ENCODE peak calls at places on chromosomes 7 and 10, in eight cellular contexts. C is transverse colon; G is AG04450; U is mammary epithelial cell; I is naive thymus-derived CD8-positive, alpha-beta T cell; M is NCI-H2081; Y is stimulated activated CD4-positive, alpha-beta T cell treated with anti-CD3 and anti-CD28 coated beads, Interleukin-1b, Interleukin-23, amount 100 ng/mL, for 24 hours; K is neural crest cell. B is an unnamed sample.

GRCh38 chr10:96491303-96491702 is 22.4 kb downstream of the TLL2 start:
- DNase-seq in G (no peak), I (no peak), K (no peak), C (no peak), M (no peak), U (no peak), Y (no peak), B (no peak)

GRCh38 chr7:143456992-143457793 is 13.9 kb downstream of the TAS2R60 start:
- DNase-seq in K (no peak), M (no peak), U (no peak), Y (no peak), G (no peak), C (no peak), I (no peak), B (no peak)

GRCh38 chr10:85986777-85987176 is 379.8 kb downstream of the GRID1 start:
- DNase-seq in C (no peak), Y (no peak), K (no peak), M (no peak), U (peak), I (no peak), G (no peak), B (no peak)

GRCh38 chr10:130808243-130808642 is 503.3 kb downstream of the TCERG1L start:
- DNase-seq in U (no peak), I (peak), C (no peak), Y (no peak), K (no peak), G (no peak), M (no peak), B (no peak)

GRCh38 chr10:102621418-102622325 is 22.6 kb upstream of the TRIM8 start:
- DNase-seq in I (peak), U (no peak), G (no peak), M (no peak), K (no peak), Y (no peak), C (no peak), B (no peak)

GRCh38 chr10:16519908-16520861 is 1.5 kb downstream of the C1QL3 start:
- DNase-seq in G (no peak), U (no peak), C (no peak), Y (no peak), M (no peak), K (no peak), I (no peak), B (no peak)

GRCh38 chr10:62463364-62463763 is 89.2 kb downstream of the ZNF365 start:
- DNase-seq in I (no peak), M (no peak), G (no peak), K (no peak), Y (no peak), C (no peak), U (no peak), B (no peak)

GRCh38 chr7:106839511-106839910 is 25.6 kb upstream of the PIK3CG start:
- DNase-seq in U (no peak), Y (no peak), K (no peak), G (no peak), C (no peak), M (no peak), I (no peak), B (no peak)

GRCh38 chr7:34011017-34011680 is 105.8 kb downstream of the BMPER start:
- DNase-seq in M (no peak), C (no peak), G (no peak), K (no peak), U (peak), I (no peak), Y (no peak), B (no peak)

GRCh38 chr10:6224781-6225180 is 22.0 kb downstream of the PFKFB3 start:
- DNase-seq in K (no peak), C (no peak), G (no peak), U (no peak), Y (no peak), I (no peak), M (no peak), B (no peak)

GRCh38 chr7:117085275-117085674 is 132.0 kb downstream of the ST7 start:
- DNase-seq in I (no peak), C (no peak), G (no peak), Y (no peak), K (no peak), U (peak), M (no peak), B (no peak)

GRCh38 chr10:27446091-27446918 is 57.8 kb upstream of the RAB18 start:
- DNase-seq in G (peak), C (no peak), K (no peak), Y (no peak), U (peak), M (peak), I (no peak), B (no peak)

GRCh38 chr10:7797582-7797981 is 9.6 kb downstream of the ATP5F1C start:
- DNase-seq in U (peak), I (no peak), C (no peak), G (peak), Y (no peak), M (no peak), K (no peak), B (no peak)

GRCh38 chr7:80942261-80943041 is 23.6 kb upstream of the SEMA3C start:
- DNase-seq in I (no peak), U (peak), M (no peak), K (no peak), G (peak), Y (no peak), C (peak), B (no peak)

GRCh38 chr7:96188623-96188991 is 133.3 kb downstream of the SLC25A13 start:
- DNase-seq in I (no peak), Y (no peak), U (no peak), G (no peak), C (no peak), K (no peak), M (peak), B (no peak)

GRCh38 chr7:80134105-80134535 is 511 bp upstream of the GNAI1 start:
- DNase-seq in C (no peak), U (no peak), M (no peak), Y (no peak), K (no peak), I (no peak), G (peak), B (no peak)

GRCh38 chr7:129684777-129685176 is 73.3 kb downstream of the NRF1 start:
- DNase-seq in Y (no peak), K (no peak), M (peak), C (no peak), I (no peak), U (no peak), G (no peak), B (peak)

GRCh38 chr10:110918633-110919348 is at the start of gene BBIP1:
- DNase-seq in G (peak), U (peak), I (no peak), K (no peak), M (peak), Y (no peak), C (no peak), B (peak)

GRCh38 chr10:124649209-124649608 is 95.0 kb downstream of the FAM53B start:
- DNase-seq in Y (no peak), I (no peak), M (no peak), U (no peak), C (no peak), K (no peak), G (no peak), B (no peak)

GRCh38 chr10:79335470-79336235 is 11.6 kb upstream of the PPIF start:
- DNase-seq in Y (no peak), K (no peak), C (no peak), M (no peak), U (no peak), G (no peak), I (no peak), B (no peak)

GRCh38 chr7:158814637-158815036 is 14.7 kb downstream of the ESYT2 start:
- DNase-seq in G (no peak), I (peak), U (no peak), C (no peak), K (no peak), Y (no peak), M (no peak), B (no peak)

GRCh38 chr7:102434039-102434481 is 685 bp downstream of the ORAI2 start:
- DNase-seq in I (no peak), M (no peak), G (no peak), U (no peak), C (no peak), Y (no peak), K (no peak), B (no peak)

GRCh38 chr7:120819861-120820260 is 38.1 kb downstream of the TSPAN12 start:
- DNase-seq in U (no peak), I (no peak), G (no peak), Y (no peak), K (no peak), C (no peak), M (peak), B (no peak)

GRCh38 chr7:69115788-69116187 is 482.5 kb upstream of the AUTS2 start:
- DNase-seq in G (no peak), M (no peak), U (no peak), C (no peak), Y (no peak), K (no peak), I (no peak), B (no peak)

GRCh38 chr10:29245476-29245875 is 43.4 kb upstream of the LYZL1 start:
- DNase-seq in Y (no peak), G (no peak), M (no peak), C (no peak), I (no peak), K (no peak), U (no peak), B (no peak)

GRCh38 chr10:89342219-89342966 is 14.6 kb downstream of the IFIT3 start:
- DNase-seq in K (no peak), G (no peak), C (no peak), Y (no peak), I (no peak), U (peak), M (peak), B (no peak)

GRCh38 chr10:67923551-67923950 is 39.1 kb downstream of the SIRT1 start:
- DNase-seq in K (no peak), C (no peak), G (no peak), Y (no peak), I (no peak), M (no peak), U (peak), B (no peak)

GRCh38 chr7:143405158-143405557 is 3.5 kb downstream of the EPHA1 start:
- DNase-seq in I (no peak), Y (no peak), G (no peak), C (peak), M (peak), U (no peak), K (no peak), B (no peak)

GRCh38 chr10:117545141-117546019 is 2.8 kb downstream of the EMX2 start:
- DNase-seq in C (no peak), I (no peak), U (no peak), M (no peak), G (no peak), Y (no peak), K (no peak), B (no peak)

GRCh38 chr10:71766717-71767419 is 6.5 kb downstream of the VSIR start:
- DNase-seq in G (peak), K (no peak), C (peak), M (no peak), U (peak), Y (no peak), I (no peak), B (no peak)

B was measured in NCI-H1930.